ENCODE peak calls at places on chromosome 14, in four cellular contexts. One of them, this sample, is unnamed. For H3K4me1, the result is how much of the 10 kb centered on the place peaks cover.

GRCh38 chr14:20657216-20658211 is 16.0 kb upstream of the OR6S1 start:
- DNase-seq in CD8-positive, alpha-beta T cell: no peak
- DNase-seq in heart right ventricle: no peak
- DNase-seq in HepG2: peak
- DNase-seq in this sample: peak

GRCh38 chr14:92491782-92492181 is 21.8 kb upstream of the RIN3 start:
- DNase-seq in CD8-positive, alpha-beta T cell: no peak
- DNase-seq in heart right ventricle: peak
- DNase-seq in HepG2: no peak
- DNase-seq in this sample: no peak

GRCh38 chr14:65279510-65279909 is 133.0 kb upstream of the FUT8 start:
- DNase-seq in CD8-positive, alpha-beta T cell: no peak
- DNase-seq in heart right ventricle: no peak
- DNase-seq in HepG2: no peak
- DNase-seq in this sample: no peak

GRCh38 chr14:92687681-92688433 is 60.6 kb downstream of the LGMN start:
- DNase-seq in CD8-positive, alpha-beta T cell: no peak
- DNase-seq in heart right ventricle: peak
- DNase-seq in HepG2: no peak
- DNase-seq in this sample: peak

GRCh38 chr14:101584049-101584859 is 23.0 kb downstream of the DIO3 start:
- DNase-seq in CD8-positive, alpha-beta T cell: no peak
- DNase-seq in heart right ventricle: no peak
- DNase-seq in HepG2: no peak
- DNase-seq in this sample: peak

GRCh38 chr14:31893156-31893813 is 183.8 kb upstream of the ARHGAP5 start:
- DNase-seq in CD8-positive, alpha-beta T cell: no peak
- DNase-seq in heart right ventricle: peak
- DNase-seq in HepG2: no peak
- DNase-seq in this sample: peak

GRCh38 chr14:37580146-37580545 is 14.9 kb downstream of the FOXA1 start:
- DNase-seq in CD8-positive, alpha-beta T cell: no peak
- DNase-seq in heart right ventricle: no peak
- DNase-seq in HepG2: no peak
- DNase-seq in this sample: no peak

GRCh38 chr14:103384450-103385152 is 614 bp upstream of the MARK3 start:
- DNase-seq in CD8-positive, alpha-beta T cell: no peak
- DNase-seq in heart right ventricle: no peak
- DNase-seq in HepG2: no peak
- DNase-seq in this sample: no peak

GRCh38 chr14:67221248-67221981 is 19.8 kb upstream of the PALS1 start:
- DNase-seq in CD8-positive, alpha-beta T cell: no peak
- DNase-seq in heart right ventricle: no peak
- DNase-seq in HepG2: no peak
- DNase-seq in this sample: no peak

GRCh38 chr14:99517046-99517642 is 35.9 kb downstream of the CCNK start:
- DNase-seq in CD8-positive, alpha-beta T cell: no peak
- DNase-seq in heart right ventricle: no peak
- DNase-seq in HepG2: no peak
- DNase-seq in this sample: peak

GRCh38 chr14:38959021-38959420 is 144.0 kb downstream of the SEC23A start:
- DNase-seq in CD8-positive, alpha-beta T cell: no peak
- DNase-seq in heart right ventricle: no peak
- DNase-seq in HepG2: no peak
- DNase-seq in this sample: no peak

GRCh38 chr14:58747181-58747580 is 109.4 kb downstream of the DACT1 start:
- DNase-seq in CD8-positive, alpha-beta T cell: no peak
- DNase-seq in heart right ventricle: no peak
- DNase-seq in HepG2: no peak
- DNase-seq in this sample: no peak

GRCh38 chr14:71731096-71731495 is 201.1 kb upstream of the RGS6 start:
- DNase-seq in CD8-positive, alpha-beta T cell: no peak
- DNase-seq in heart right ventricle: no peak
- DNase-seq in HepG2: no peak
- DNase-seq in this sample: no peak

GRCh38 chr14:26873556-26873955 is 275.7 kb upstream of the NOVA1 start:
- DNase-seq in CD8-positive, alpha-beta T cell: no peak
- DNase-seq in heart right ventricle: no peak
- DNase-seq in HepG2: no peak
- DNase-seq in this sample: no peak

GRCh38 chr14:71551291-71551955 is 380.8 kb upstream of the RGS6 start:
- DNase-seq in CD8-positive, alpha-beta T cell: no peak
- DNase-seq in heart right ventricle: no peak
- DNase-seq in HepG2: no peak
- DNase-seq in this sample: no peak

GRCh38 chr14:99595034-99595433 is 9.0 kb downstream of the CCDC85C start:
- DNase-seq in CD8-positive, alpha-beta T cell: no peak
- DNase-seq in heart right ventricle: no peak
- DNase-seq in HepG2: no peak
- DNase-seq in this sample: no peak

GRCh38 chr14:75418779-75419768 is 8.7 kb upstream of the JDP2 start:
- DNase-seq in CD8-positive, alpha-beta T cell: no peak
- DNase-seq in heart right ventricle: no peak
- DNase-seq in HepG2: no peak
- DNase-seq in this sample: peak

GRCh38 chr14:64463198-64463597 is 2.1 kb upstream of the AKAP5 start:
- DNase-seq in CD8-positive, alpha-beta T cell: no peak
- DNase-seq in heart right ventricle: no peak
- DNase-seq in HepG2: no peak
- DNase-seq in this sample: no peak

GRCh38 chr14:66638688-66639087 is 130.7 kb downstream of the GPHN start:
- DNase-seq in CD8-positive, alpha-beta T cell: no peak
- DNase-seq in heart right ventricle: no peak
- DNase-seq in HepG2: no peak
- DNase-seq in this sample: no peak

GRCh38 chr14:104467236-104467635 is 112.3 kb upstream of the C14orf180 start:
- DNase-seq in CD8-positive, alpha-beta T cell: no peak
- DNase-seq in heart right ventricle: no peak
- DNase-seq in HepG2: no peak
- DNase-seq in this sample: no peak

DNA sequence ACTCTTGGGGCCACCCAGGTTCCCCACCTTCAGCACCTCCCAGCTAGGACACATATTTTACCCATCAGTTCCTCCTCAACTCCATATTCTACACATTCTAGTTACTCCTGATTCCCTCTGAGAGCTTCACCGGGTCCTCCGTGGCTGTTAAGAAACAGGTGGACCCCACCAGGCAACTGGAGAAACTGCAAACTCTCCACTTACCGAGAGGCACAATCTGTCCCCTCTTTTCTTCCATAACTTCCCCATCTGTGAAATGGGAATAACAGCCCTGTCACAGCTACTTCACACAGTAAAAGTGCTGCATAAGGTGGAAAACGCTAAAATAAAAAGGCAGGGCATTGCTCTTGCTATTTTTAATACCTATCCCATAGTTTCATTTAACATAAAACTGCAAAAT is 1.5 kb downstream of the SLC7A8 start:
- DNase-seq in CD8-positive, alpha-beta T cell: no peak
- DNase-seq in heart right ventricle: no peak
- DNase-seq in HepG2: no peak
- DNase-seq in this sample: peak
- H3K4me1 ChIP-seq in CD8-positive, alpha-beta T cell: under half
- H3K4me1 ChIP-seq in heart right ventricle: under half
- H3K4me1 ChIP-seq in HepG2: under half
- H3K4me1 ChIP-seq in this sample: under half

DNA sequence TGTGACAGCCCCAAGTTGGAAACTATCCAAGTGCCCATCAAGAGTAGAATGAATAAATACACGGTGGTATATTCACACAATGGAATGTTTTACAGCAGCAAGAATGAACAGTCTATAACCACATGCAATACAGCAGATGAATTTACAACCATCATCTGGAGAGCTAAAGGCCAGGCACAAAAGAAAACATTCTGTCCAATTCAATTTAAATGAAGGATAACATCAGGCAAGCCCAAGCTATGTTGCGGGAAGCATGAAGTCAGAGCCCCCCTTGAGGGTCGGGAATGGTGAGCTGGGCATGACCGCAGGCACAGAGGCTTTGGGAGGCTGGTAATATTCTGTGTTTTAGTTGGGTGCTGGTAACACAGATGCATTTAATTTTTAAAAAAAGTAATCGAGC is 76.0 kb downstream of the SYNE3 start:
- DNase-seq in CD8-positive, alpha-beta T cell: no peak
- DNase-seq in heart right ventricle: no peak
- DNase-seq in HepG2: no peak
- DNase-seq in this sample: no peak
- H3K4me1 ChIP-seq in CD8-positive, alpha-beta T cell: under half
- H3K4me1 ChIP-seq in heart right ventricle: under half
- H3K4me1 ChIP-seq in HepG2: under half
- H3K4me1 ChIP-seq in this sample: under half

GRCh38 chr14:55609681-55610080 is 29.7 kb downstream of the KTN1 start:
- DNase-seq in CD8-positive, alpha-beta T cell: no peak
- DNase-seq in heart right ventricle: no peak
- DNase-seq in HepG2: peak
- DNase-seq in this sample: no peak
- H3K4me1 ChIP-seq in CD8-positive, alpha-beta T cell: under half
- H3K4me1 ChIP-seq in heart right ventricle: under half
- H3K4me1 ChIP-seq in HepG2: under half
- H3K4me1 ChIP-seq in this sample: under half

GRCh38 chr14:69631509-69631908 is 20.1 kb downstream of the SUSD6 start:
- DNase-seq in CD8-positive, alpha-beta T cell: no peak
- DNase-seq in heart right ventricle: no peak
- DNase-seq in HepG2: peak
- DNase-seq in this sample: no peak
- H3K4me1 ChIP-seq in CD8-positive, alpha-beta T cell: half or more
- H3K4me1 ChIP-seq in heart right ventricle: half or more
- H3K4me1 ChIP-seq in HepG2: half or more
- H3K4me1 ChIP-seq in this sample: under half

GRCh38 chr14:68670344-68670725 is 122.5 kb downstream of the ZFP36L1 start:
- DNase-seq in CD8-positive, alpha-beta T cell: no peak
- DNase-seq in heart right ventricle: no peak
- DNase-seq in HepG2: no peak
- DNase-seq in this sample: no peak
- H3K4me1 ChIP-seq in CD8-positive, alpha-beta T cell: under half
- H3K4me1 ChIP-seq in heart right ventricle: half or more
- H3K4me1 ChIP-seq in HepG2: under half
- H3K4me1 ChIP-seq in this sample: under half

DNA sequence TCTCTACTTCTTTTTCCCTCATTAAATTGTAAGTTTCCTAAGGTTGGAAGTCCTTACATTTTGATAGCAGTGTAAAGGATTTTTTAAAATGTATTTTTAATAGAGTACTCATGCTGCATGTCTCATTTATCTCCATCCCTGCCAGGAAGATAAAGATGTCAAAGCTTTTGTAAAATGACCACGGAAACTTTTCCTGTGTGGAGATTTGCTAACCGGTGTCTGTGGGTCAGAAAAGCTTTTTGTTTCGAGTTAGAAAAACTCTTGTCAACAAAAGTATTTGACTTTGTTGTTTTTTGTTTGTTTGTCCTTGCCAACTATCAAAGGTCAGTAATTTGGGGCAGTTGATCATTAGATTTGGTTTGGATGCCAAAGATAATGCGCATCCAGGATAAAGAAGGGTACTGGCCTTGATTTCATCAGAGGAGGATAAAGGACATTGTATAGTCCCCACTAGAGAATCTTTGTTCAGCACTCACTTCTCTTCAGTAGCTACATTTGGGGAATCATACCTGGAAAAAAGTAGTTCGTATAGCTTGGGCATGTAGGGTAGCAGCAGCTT is 156.8 kb upstream of the HIF1A start:
- DNase-seq in CD8-positive, alpha-beta T cell: no peak
- DNase-seq in heart right ventricle: no peak
- DNase-seq in HepG2: no peak
- DNase-seq in this sample: no peak
- H3K4me1 ChIP-seq in CD8-positive, alpha-beta T cell: under half
- H3K4me1 ChIP-seq in heart right ventricle: half or more
- H3K4me1 ChIP-seq in HepG2: half or more
- H3K4me1 ChIP-seq in this sample: under half